ENCODE peak calls at places on chromosomes 13 and 19, in four cellular contexts. D is H1, F is H9, J is IMR-90. G is an unnamed sample.

GRCh38 chr19:584240-585001 is 5.3 kb upstream of the HCN2 start:
- DNase-seq in F (peak; percentile 83), J (peak; percentile 27), D (no peak), G (peak; percentile 68)

GRCh38 chr19:4547303-4548237 is 7.7 kb upstream of the LRG1 start:
- DNase-seq in J (no peak), F (no peak), D (no peak), G (peak; percentile 45)

GRCh38 chr19:14473073-14473790 is 1.9 kb downstream of the PTGER1 start:
- DNase-seq in D (no peak), F (peak; percentile 66), J (no peak), G (no peak)

GRCh38 chr19:57888494-57889231 is at the start of gene ZNF814:
- DNase-seq in D (peak; percentile 85), J (peak; percentile 84), F (peak; percentile 94), G (peak; percentile 99)

GRCh38 chr13:40776681-40777165 is 5.7 kb upstream of the MRPS31 start:
- DNase-seq in J (peak; percentile 55), D (no peak), F (no peak), G (no peak)

GRCh38 chr19:33212773-33213172 is 12.9 kb downstream of the SLC7A10 start:
- DNase-seq in D (no peak), F (no peak), J (no peak), G (no peak)

GRCh38 chr19:55251296-55252081 is 7.3 kb downstream of the PPP6R1 start:
- DNase-seq in F (no peak), D (no peak), J (peak; percentile 16), G (no peak)

GRCh38 chr19:48461982-48462655 is 6.7 kb downstream of the KCNJ14 start:
- DNase-seq in F (peak; percentile 93), D (peak; percentile 75), J (no peak), G (peak; percentile 89)

GRCh38 chr13:101127741-101128353 is 288.5 kb downstream of the NALCN start:
- DNase-seq in J (peak; percentile 53), D (no peak), F (no peak), G (peak; percentile 50)

GRCh38 chr19:57778358-57778757 is 8.9 kb downstream of the ZNF586 start:
- DNase-seq in D (no peak), F (no peak), J (no peak), G (no peak)

DNA sequence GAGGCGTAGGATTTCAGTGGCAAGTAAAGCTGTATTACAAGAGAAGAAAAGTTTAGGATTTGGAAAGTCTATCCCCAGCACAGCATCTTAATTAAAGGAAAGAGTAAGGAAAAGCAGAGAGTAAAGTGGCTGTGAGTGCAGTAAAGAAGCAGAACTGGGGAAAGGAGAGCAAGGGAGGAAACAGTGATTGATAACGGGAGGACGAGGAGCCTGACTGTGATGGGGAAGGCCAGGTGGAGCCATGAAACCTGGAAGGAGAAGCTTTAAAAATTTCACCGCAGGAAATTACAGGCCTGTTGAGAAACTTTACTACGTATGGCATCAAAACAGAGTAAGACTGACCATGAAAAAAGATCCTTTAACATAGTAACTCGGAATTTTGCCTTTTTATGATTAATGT is 175.6 kb downstream of the SHISA2 start:
- DNase-seq in J (no peak), F (no peak), D (no peak), G (no peak)
- H3K56ac ChIP-seq in J (no peak overlapping the region), F (no peak overlapping the region), D (no peak overlapping the region), G (no peak overlapping the region)

DNA sequence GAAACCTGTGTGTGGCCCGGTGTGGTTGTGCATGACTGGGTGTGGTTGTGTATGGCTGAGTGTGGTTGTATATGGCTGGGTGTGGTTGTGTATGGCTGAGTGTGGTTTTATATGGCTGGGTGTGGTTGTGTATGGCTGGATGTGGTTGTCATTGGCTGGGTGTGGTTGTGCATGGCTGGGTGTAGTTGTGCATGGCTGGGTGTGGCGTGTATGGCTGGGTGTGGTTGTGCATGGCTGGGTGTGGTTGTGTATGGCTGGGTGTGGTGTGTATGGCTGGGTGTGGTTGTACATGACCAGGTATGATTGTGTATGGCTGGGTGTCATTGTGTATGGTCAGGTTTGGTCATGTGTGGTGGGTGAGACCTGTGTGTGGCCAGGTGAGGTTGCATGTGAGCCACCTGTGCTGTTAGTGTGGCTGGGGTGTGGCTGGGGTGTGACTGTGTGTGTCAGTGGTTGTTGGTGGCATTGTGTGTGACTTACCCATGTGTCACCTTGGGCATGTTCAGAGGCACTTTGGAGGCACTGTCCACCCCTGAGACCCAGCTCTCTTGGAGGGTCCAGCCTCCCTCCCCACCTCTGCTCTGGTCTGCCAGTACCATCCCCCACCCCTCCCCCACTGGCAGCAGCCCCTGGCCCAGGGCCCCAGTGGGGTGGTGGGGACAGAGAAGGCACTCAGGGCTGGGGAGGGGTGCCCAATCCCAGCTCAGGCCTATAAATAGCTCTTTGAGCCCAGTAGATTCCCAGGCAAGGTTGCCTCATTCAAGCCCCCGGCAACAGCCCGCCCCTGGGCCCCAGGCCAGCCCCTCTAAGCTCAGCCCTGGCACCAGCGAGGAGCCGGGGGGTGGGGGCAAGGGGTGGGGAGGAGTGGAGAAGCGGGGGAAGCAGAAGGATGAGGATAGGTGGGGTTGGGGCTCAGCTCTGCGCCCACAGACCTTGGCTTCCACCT is 3.8 kb upstream of the NCAN start:
- DNase-seq in F (no peak), J (no peak), D (no peak), G (no peak)
- H3K23ac ChIP-seq in F (no peak overlapping the region), J (no peak overlapping the region), D (no peak overlapping the region), G (no peak overlapping the region)

DNA sequence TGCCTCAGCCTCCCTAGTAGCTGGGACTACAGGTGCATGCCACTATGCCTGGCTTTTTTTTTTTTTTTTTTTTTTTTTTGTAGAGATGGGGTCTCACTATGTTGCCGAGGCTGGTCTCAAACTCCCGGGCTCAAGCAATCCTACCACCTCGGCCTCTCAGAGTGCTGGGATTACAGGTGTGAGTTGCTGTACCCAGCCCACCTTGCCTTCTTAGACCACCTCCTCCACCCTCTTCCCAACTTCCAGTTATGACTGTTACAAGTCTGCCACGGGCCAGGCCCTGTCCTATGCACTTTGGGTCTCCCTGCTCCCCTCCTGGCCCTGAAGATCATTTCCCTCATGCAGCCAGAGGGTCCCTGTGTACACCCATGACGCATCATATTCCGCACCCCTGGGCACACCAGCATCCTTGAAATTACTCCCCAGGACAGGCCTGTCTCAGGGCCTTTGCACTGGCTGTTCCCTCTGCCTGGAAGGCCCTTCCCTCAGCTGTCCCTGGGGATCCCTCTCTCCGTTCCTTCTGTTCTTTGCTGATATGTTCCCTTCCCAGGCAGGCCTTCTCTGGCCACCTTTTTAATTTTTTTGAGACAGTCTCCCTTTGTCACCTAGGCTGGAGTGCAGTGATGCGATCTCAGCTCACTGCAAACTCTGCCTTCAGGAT is 3.0 kb downstream of the LGALS4 start:
- DNase-seq in D (no peak), J (no peak), F (no peak), G (no peak)
- H2BK5ac ChIP-seq in D (no peak overlapping the region), J (no peak overlapping the region), F (no peak overlapping the region), G (no peak overlapping the region)

GRCh38 chr13:113874177-113874576 is 10.3 kb upstream of the GAS6 start:
- DNase-seq in J (no peak), F (no peak), D (no peak), G (no peak)

GRCh38 chr13:113876341-113877148 is 12.7 kb upstream of the GAS6 start:
- DNase-seq in F (no peak), D (no peak), J (no peak), G (no peak)

GRCh38 chr13:113875829-113876228 is 12.0 kb upstream of the GAS6 start:
- DNase-seq in D (no peak), F (no peak), J (no peak), G (no peak)

GRCh38 chr13:113875429-113875815 is 11.5 kb upstream of the GAS6 start:
- DNase-seq in D (no peak), F (no peak), J (no peak), G (no peak)

DNA sequence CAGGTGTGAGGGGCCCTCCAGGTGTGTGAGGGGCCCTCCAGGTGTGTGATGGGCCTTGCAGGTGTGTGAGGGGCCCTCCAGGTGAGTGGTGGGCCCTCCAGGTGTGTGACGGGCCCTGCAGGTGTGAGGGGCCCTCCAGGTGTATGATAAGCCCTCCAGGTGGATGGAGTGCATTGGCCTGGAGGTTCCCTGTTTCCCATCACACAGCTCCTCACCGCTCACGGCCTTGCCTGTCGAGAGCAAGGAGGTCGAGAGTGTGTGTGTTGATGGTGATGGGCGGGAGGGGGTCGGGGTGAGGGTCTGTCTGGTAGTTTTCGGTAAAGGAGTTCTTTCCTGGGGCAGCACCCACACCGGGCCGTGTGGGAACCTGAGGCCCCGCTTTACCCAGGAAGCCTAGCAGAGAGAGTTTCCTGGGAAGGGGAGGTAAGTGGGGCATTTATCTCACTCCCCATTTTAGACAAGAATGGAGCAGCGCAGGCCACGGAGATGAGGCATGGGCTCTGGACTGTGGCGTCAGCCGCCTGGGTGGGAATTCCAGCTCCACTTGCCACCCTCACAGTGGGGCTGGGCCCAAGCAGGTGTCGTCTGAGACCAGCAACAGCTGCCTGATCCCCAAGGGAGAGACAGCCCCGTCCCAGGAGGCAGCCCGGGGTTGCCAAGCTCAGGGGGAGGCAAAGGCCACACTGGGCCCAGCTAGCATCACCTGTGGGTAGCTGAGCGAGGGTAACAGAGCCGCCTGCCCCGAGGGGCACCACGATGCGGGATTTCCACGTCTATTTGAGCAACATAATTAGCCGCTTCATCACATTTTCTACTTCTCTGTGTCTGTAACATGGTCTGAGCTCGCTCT is 10.9 kb upstream of the GAS6 start:
- DNase-seq in J (no peak), D (no peak), F (no peak), G (no peak)
- H3K56ac ChIP-seq in J (no peak overlapping the region), D (no peak overlapping the region), F (no peak overlapping the region), G (no peak overlapping the region)

DNA sequence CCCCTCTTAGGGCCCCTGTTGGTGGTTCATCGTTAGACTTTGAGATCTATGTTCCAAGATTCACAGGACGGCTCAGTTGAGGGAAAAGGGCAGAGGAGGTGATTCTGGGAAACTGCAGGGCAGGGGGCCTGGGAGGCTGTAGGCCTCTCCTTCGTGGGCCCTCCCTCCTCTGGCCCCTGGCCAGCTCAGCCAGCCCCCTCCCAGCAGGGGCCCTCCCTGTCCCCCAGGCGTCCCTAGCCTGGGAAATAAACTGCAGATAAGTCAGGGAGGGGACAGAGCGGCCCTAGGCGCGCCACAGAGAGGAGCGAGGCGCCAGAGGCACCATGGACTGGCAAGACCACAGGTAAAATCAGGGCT is 6.5 kb downstream of the HIF3A start:
- DNase-seq in F (no peak), J (no peak), D (no peak), G (no peak)
- H3K23ac ChIP-seq in F (no peak overlapping the region), J (no peak overlapping the region), D (no peak overlapping the region), G (peak overlapping the region; percentile 80)

GRCh38 chr13:64930636-64931035 is 2299.5 kb downstream of the PCDH9 start:
- DNase-seq in F (no peak), J (no peak), D (no peak), G (no peak)
- H2BK5ac ChIP-seq in F (no peak overlapping the region), J (no peak overlapping the region), D (no peak overlapping the region), G (no peak overlapping the region)

GRCh38 chr19:21947775-21948174 is 63.0 kb downstream of the ZNF208 start:
- DNase-seq in F (no peak), D (no peak), J (no peak), G (peak; percentile 23)
- H3K56ac ChIP-seq in F (no peak overlapping the region), D (no peak overlapping the region), J (no peak overlapping the region), G (no peak overlapping the region)

GRCh38 chr19:2477732-2478191 is 1.8 kb downstream of the GADD45B start:
- DNase-seq in J (peak; percentile 49), D (no peak), F (no peak), G (no peak)
- H3K23ac ChIP-seq in J (peak overlapping the region; percentile 75), D (no peak overlapping the region), F (no peak overlapping the region), G (no peak overlapping the region)

G was measured in mesendoderm.